ENCODE peak calls at places on chromosomes 12 and 14, in nine cellular contexts. G, V, Q, A, M, O, X, Y and S are unnamed samples.
A peak's percentile ranks its signal among the peaks of the same experiment; 100 is the strongest.

GRCh38 chr14:23360496-23360895 is 4.5 kb downstream of the EFS start:
- DNase-seq in G (no peak), V (no peak), Q (peak; percentile 35), A (no peak), M (no peak), O (no peak), X (no peak), Y (no peak), S (no peak)

GRCh38 chr14:72444701-72445100 is 449.2 kb downstream of the DPF3 start:
- DNase-seq in G (no peak), V (no peak), Q (no peak), A (peak; percentile 66), M (no peak), O (no peak), X (no peak), Y (no peak), S (no peak)

GRCh38 chr12:69985656-69986055 is 160.6 kb downstream of the MYRFL start:
- DNase-seq in G (no peak), V (peak; percentile 3), Q (peak; percentile 42), A (peak; percentile 24), M (no peak), O (peak; percentile 17), X (no peak), Y (peak; percentile 44), S (no peak)

GRCh38 chr14:72608391-72609204 is 285.3 kb downstream of the DPF3 start:
- DNase-seq in G (peak; percentile 91), V (no peak), Q (no peak), A (peak; percentile 90), M (peak; percentile 66), O (no peak), X (no peak), Y (no peak), S (peak; percentile 8)

GRCh38 chr12:57740656-57741412 is 2.3 kb upstream of the AGAP2 start:
- DNase-seq in G (no peak), V (peak; percentile 74), Q (no peak), A (no peak), M (no peak), O (peak; percentile 83), X (no peak), Y (peak; percentile 85), S (peak; percentile 70)

GRCh38 chr12:5499566-5500325 is 67.8 kb downstream of the NTF3 start:
- DNase-seq in G (peak; percentile 98), V (no peak), Q (no peak), A (no peak), M (peak; percentile 10), O (no peak), X (no peak), Y (no peak), S (no peak)

GRCh38 chr14:69796797-69797500 is at the start of gene SLC10A1:
- DNase-seq in G (no peak), V (no peak), Q (no peak), A (no peak), M (no peak), O (no peak), X (no peak), Y (no peak), S (no peak)

GRCh38 chr14:61486930-61487495 is 165.6 kb downstream of the PRKCH start:
- DNase-seq in G (no peak), V (no peak), Q (no peak), A (no peak), M (no peak), O (no peak), X (no peak), Y (no peak), S (no peak)

GRCh38 chr12:4293299-4293941 is 19.9 kb downstream of the CCND2 start:
- DNase-seq in G (no peak), V (no peak), Q (no peak), A (no peak), M (no peak), O (no peak), X (no peak), Y (no peak), S (no peak)

GRCh38 chr12:109759595-109759994 is 46.0 kb downstream of the FAM222A start:
- DNase-seq in G (no peak), V (no peak), Q (peak; percentile 5), A (no peak), M (no peak), O (no peak), X (no peak), Y (no peak), S (peak; percentile 8)

GRCh38 chr14:28780843-28781503 is 14.4 kb downstream of the FOXG1 start:
- DNase-seq in G (no peak), V (no peak), Q (no peak), A (peak; percentile 6), M (no peak), O (no peak), X (no peak), Y (no peak), S (no peak)

GRCh38 chr14:28765169-28765906 is 1.2 kb upstream of the FOXG1 start:
- DNase-seq in G (no peak), V (no peak), Q (no peak), A (no peak), M (no peak), O (no peak), X (no peak), Y (no peak), S (no peak)

GRCh38 chr12:23550753-23551152 is 398.7 kb downstream of the SOX5 start:
- DNase-seq in G (no peak), V (no peak), Q (no peak), A (no peak), M (no peak), O (no peak), X (no peak), Y (no peak), S (no peak)

GRCh38 chr12:113292547-113292946 is 42.4 kb downstream of the SLC8B1 start:
- DNase-seq in G (no peak), V (no peak), Q (no peak), A (no peak), M (no peak), O (no peak), X (no peak), Y (no peak), S (no peak)

GRCh38 chr14:54354096-54354495 is 42.7 kb upstream of the CDKN3 start:
- DNase-seq in G (no peak), V (no peak), Q (no peak), A (no peak), M (no peak), O (no peak), X (no peak), Y (no peak), S (no peak)

GRCh38 chr14:68248481-68249255 is 429.1 kb downstream of the RAD51B start:
- DNase-seq in G (peak; percentile 84), V (peak; percentile 71), Q (no peak), A (peak; percentile 60), M (peak; percentile 58), O (peak; percentile 45), X (peak; percentile 31), Y (peak; percentile 81), S (no peak)

GRCh38 chr12:56029666-56030293 is 8.9 kb downstream of the IKZF4 start:
- DNase-seq in G (peak; percentile 68), V (peak; percentile 54), Q (peak; percentile 59), A (peak; percentile 69), M (no peak), O (peak; percentile 59), X (peak; percentile 28), Y (peak; percentile 63), S (no peak)

DNA sequence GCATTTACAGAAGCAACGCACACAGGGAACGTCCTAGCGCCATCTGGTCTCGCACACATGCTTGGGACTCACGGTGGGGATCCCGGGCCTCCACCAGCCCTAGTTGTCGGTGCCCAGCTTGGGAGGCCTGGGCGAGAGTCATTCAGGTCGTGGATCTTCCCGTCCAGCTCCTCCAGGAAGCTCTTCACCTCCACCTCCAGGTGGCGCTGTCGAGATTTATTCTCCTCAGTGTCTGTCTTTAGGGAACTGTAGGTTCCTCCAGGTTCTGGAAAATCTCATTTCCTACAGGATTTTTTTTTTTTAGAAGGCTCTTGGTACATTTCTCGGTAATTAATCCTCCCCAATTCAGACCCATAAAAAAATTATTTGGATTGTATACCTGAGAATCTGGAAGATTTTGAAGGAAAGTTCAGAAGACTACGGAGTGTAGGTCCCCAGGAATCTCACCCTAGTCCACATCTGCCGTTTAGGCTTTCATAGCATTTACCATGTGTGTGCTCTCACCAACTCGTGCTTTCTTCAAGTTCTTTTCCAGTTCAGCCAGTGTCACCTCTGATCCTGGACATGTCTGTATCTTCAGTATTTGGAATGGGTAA is 910.0 kb downstream of the TMEM121 start:
- DNase-seq in G (no peak), V (peak; percentile 72), Q (peak; percentile 48), A (peak; percentile 86), M (no peak), O (no peak), X (no peak), Y (peak; percentile 51), S (peak; percentile 41)
- TF ChIP-seq CTCF in G (peak; percentile 5), V (peak; percentile 80), Q (peak; percentile 58), A (peak; percentile 38), M (no peak), O (peak; percentile 46), X (peak; percentile 48), Y (peak; percentile 47), S (peak; percentile 70)

GRCh38 chr14:104706733-104707628 is 17.0 kb upstream of the ADSS1 start:
- DNase-seq in G (no peak), V (no peak), Q (no peak), A (no peak), M (no peak), O (no peak), X (no peak), Y (no peak), S (no peak)

GRCh38 chr14:104710071-104710735 is 13.8 kb upstream of the ADSS1 start:
- DNase-seq in G (no peak), V (no peak), Q (no peak), A (no peak), M (no peak), O (no peak), X (no peak), Y (no peak), S (no peak)

GRCh38 chr14:104708606-104709268 is 15.3 kb upstream of the ADSS1 start:
- DNase-seq in G (peak; percentile 41), V (peak; percentile 86), Q (peak; percentile 78), A (peak; percentile 72), M (no peak), O (peak; percentile 96), X (peak; percentile 63), Y (peak; percentile 70), S (peak; percentile 66)

GRCh38 chr14:104707629-104708595 is 16.1 kb upstream of the ADSS1 start:
- DNase-seq in G (no peak), V (no peak), Q (no peak), A (no peak), M (no peak), O (no peak), X (no peak), Y (no peak), S (no peak)

GRCh38 chr14:104709387-104710019 is 14.5 kb upstream of the ADSS1 start:
- DNase-seq in G (no peak), V (no peak), Q (no peak), A (no peak), M (no peak), O (no peak), X (no peak), Y (no peak), S (no peak)
- TF ChIP-seq CTCF in G (no peak), V (no peak), Q (no peak), A (no peak), M (no peak), O (no peak), X (no peak), Y (no peak), S (no peak)

GRCh38 chr12:68113644-68114043 is 45.9 kb downstream of the IFNG start:
- DNase-seq in G (no peak), V (peak; percentile 8), Q (peak; percentile 46), A (peak; percentile 31), M (no peak), O (no peak), X (no peak), Y (peak; percentile 41), S (no peak)
- TF ChIP-seq CTCF in G (peak; percentile 15), V (no peak), Q (peak; percentile 64), A (no peak), M (no peak), O (peak; percentile 38), X (no peak), Y (peak; percentile 57), S (peak; percentile 34)

GRCh38 chr14:97185186-97185585 is 388.0 kb downstream of the VRK1 start:
- DNase-seq in G (peak; percentile 7), V (no peak), Q (no peak), A (peak; percentile 41), M (no peak), O (no peak), X (no peak), Y (peak; percentile 61), S (no peak)
- TF ChIP-seq CTCF in G (peak; percentile 39), V (no peak), Q (peak; percentile 63), A (peak; percentile 38), M (peak; percentile 4), O (no peak), X (no peak), Y (peak; percentile 52), S (no peak)